ENCODE peak calls at places on chromosomes 2 and 18, in four cellular contexts. S is GM12878, V is HepG2, K is K562. N is an unnamed sample.

GRCh38 chr18:58337688-58338087 is 291.2 kb downstream of the ALPK2 start:
- DNase-seq in S (no peak), V (no peak), K (no peak), N (no peak)

GRCh38 chr18:49399003-49399402 is 61.4 kb downstream of the DYM start:
- DNase-seq in S (no peak), V (no peak), K (no peak), N (no peak)

GRCh38 chr2:107553534-107553933 is 273.2 kb upstream of the RGPD4 start:
- DNase-seq in S (no peak), V (peak; percentile 3), K (no peak), N (no peak)

GRCh38 chr2:61117534-61117933 is 44.5 kb upstream of the C2orf74 start:
- DNase-seq in S (peak; percentile 34), V (no peak), K (no peak), N (no peak)

GRCh38 chr2:191637182-191638078 is 40.5 kb upstream of the NABP1 start:
- DNase-seq in S (no peak), V (peak; percentile 95), K (peak; percentile 72), N (no peak)

GRCh38 chr2:187174582-187174981 is 273.5 kb downstream of the CALCRL start:
- DNase-seq in S (no peak), V (peak; percentile 17), K (peak; percentile 41), N (peak; percentile 20)

GRCh38 chr18:58793361-58793760 is 71.3 kb upstream of the ZNF532 start:
- DNase-seq in S (no peak), V (no peak), K (no peak), N (no peak)

GRCh38 chr18:78762753-78763152 is 216.9 kb upstream of the SALL3 start:
- DNase-seq in S (no peak), V (no peak), K (no peak), N (no peak)

DNA sequence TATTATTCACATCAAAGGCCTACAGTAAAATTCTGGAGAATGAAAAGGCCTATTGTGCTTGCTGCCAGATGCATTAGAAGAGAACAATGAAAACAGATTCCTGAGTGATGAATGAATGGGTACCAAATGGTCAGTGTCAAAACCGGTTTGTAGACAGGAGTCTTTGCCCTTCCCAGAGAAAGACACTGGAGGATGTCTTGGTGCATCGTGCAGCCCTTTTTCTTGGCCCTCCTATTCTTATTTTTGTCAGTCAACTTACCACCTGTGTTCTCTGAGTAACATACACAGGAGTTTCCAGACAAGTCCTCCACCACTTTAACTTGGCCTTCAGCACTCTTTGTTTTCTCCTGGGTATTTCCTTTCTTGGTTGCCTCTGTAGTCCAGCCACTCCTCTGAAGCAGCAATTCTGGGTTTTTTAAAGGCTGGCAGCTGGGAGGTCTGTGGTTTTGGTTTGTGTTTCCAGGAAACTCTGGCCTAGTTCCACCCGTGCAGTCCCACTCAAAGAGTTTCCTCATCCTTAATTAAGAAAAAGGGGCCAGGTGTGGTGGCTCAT is 29.4 kb downstream of the PSTPIP2 start:
- DNase-seq in S (no peak), V (no peak), K (no peak), N (no peak)
- TF ChIP-seq TARDBP in S (no peak), V (no peak), K (no peak), N (no peak)

GRCh38 chr18:77082316-77082715 is 50.3 kb downstream of the MBP start:
- DNase-seq in S (no peak), V (no peak), K (no peak), N (no peak)

GRCh38 chr18:77078671-77079070 is 53.9 kb downstream of the MBP start:
- DNase-seq in S (no peak), V (no peak), K (no peak), N (no peak)

GRCh38 chr18:77079088-77079487 is 53.5 kb downstream of the MBP start:
- DNase-seq in S (no peak), V (no peak), K (no peak), N (no peak)

GRCh38 chr18:77080283-77080682 is 52.3 kb downstream of the MBP start:
- DNase-seq in S (peak; percentile 62), V (no peak), K (no peak), N (no peak)

DNA sequence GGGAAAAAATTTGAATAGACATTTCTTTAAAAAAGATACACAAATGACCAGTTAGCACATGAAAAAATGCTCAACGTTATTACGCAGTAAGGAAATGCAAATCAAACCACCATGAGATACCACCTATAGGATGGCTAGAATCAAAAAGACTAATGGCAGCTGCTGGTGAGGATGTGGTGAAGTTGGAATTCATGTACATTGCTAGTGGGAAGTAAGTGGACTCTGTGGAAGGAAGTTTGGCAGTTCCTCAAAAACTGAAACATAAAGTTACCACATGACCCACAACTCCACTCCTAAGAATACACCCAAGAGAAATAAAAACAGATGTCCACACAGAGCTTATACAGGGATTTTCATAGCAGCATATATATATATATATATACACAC is 51.2 kb downstream of the MBP start:
- DNase-seq in S (no peak), V (no peak), K (no peak), N (no peak)
- TF ChIP-seq TARDBP in S (no peak), V (no peak), K (no peak), N (no peak)

GRCh38 chr2:180222642-180223041 is 215.5 kb upstream of the CWC22 start:
- DNase-seq in S (no peak), V (no peak), K (no peak), N (no peak)
- TF ChIP-seq TARDBP in S (no peak), V (no peak), K (no peak), N (no peak)

GRCh38 chr2:126714191-126714965 is 58.4 kb downstream of the GYPC start:
- DNase-seq in S (no peak), V (no peak), K (no peak), N (no peak)

GRCh38 chr2:126719191-126720030 is 63.5 kb downstream of the GYPC start:
- DNase-seq in S (no peak), V (no peak), K (no peak), N (no peak)

GRCh38 chr2:126715111-126715510 is 59.2 kb downstream of the GYPC start:
- DNase-seq in S (no peak), V (no peak), K (no peak), N (no peak)

GRCh38 chr2:126717928-126718327 is 62.0 kb downstream of the GYPC start:
- DNase-seq in S (no peak), V (no peak), K (no peak), N (no peak)

GRCh38 chr2:126715576-126716406 is 59.8 kb downstream of the GYPC start:
- DNase-seq in S (no peak), V (no peak), K (no peak), N (no peak)
- TF ChIP-seq TARDBP in S (no peak), V (no peak), K (no peak), N (no peak)

GRCh38 chr2:128774320-128775063 is 455.8 kb upstream of the HS6ST1 start:
- DNase-seq in S (no peak), V (no peak), K (no peak), N (no peak)
- TF ChIP-seq TARDBP in S (no peak), V (no peak), K (no peak), N (no peak)

GRCh38 chr2:144943293-144943941 is 423.5 kb upstream of the ZEB2 start:
- DNase-seq in S (no peak), V (no peak), K (no peak), N (no peak)
- TF ChIP-seq TARDBP in S (no peak), V (no peak), K (no peak), N (no peak)

GRCh38 chr2:218069606-218070300 is 700 bp downstream of the RUFY4 start:
- DNase-seq in S (no peak), V (no peak), K (no peak), N (no peak)
- TF ChIP-seq TARDBP in S (no peak), V (no peak), K (no peak), N (no peak)

DNA sequence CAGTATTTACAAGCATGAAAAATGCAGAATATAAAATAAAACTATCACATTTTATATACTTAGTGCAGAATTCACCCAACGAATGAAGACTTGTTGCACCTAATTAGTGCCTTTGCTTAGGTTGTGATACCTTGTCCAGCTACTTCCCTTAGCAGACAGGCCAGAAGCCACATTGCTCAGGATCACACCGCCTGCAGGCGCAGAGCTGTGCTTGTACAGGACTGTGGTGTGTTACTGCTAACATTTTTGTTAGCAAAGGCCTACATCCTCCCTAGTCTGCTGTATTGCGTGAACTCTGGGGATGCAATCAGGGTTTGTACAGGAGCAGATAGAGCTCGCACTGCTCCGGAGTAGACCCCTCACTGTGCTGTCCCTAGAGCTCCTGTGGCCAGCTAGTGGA is 336.9 kb downstream of the CBLN2 start:
- DNase-seq in S (no peak), V (no peak), K (no peak), N (no peak)
- TF ChIP-seq TARDBP in S (no peak), V (no peak), K (no peak), N (no peak)

GRCh38 chr2:8639122-8639635 is 42.7 kb upstream of the ID2 start:
- DNase-seq in S (no peak), V (no peak), K (no peak), N (no peak)

GRCh38 chr2:8638327-8638726 is 43.5 kb upstream of the ID2 start:
- DNase-seq in S (no peak), V (no peak), K (no peak), N (no peak)

GRCh38 chr2:8634466-8635172 is 47.2 kb upstream of the ID2 start:
- DNase-seq in S (no peak), V (no peak), K (no peak), N (no peak)

GRCh38 chr2:8636041-8636491 is 45.8 kb upstream of the ID2 start:
- DNase-seq in S (no peak), V (no peak), K (no peak), N (no peak)

DNA sequence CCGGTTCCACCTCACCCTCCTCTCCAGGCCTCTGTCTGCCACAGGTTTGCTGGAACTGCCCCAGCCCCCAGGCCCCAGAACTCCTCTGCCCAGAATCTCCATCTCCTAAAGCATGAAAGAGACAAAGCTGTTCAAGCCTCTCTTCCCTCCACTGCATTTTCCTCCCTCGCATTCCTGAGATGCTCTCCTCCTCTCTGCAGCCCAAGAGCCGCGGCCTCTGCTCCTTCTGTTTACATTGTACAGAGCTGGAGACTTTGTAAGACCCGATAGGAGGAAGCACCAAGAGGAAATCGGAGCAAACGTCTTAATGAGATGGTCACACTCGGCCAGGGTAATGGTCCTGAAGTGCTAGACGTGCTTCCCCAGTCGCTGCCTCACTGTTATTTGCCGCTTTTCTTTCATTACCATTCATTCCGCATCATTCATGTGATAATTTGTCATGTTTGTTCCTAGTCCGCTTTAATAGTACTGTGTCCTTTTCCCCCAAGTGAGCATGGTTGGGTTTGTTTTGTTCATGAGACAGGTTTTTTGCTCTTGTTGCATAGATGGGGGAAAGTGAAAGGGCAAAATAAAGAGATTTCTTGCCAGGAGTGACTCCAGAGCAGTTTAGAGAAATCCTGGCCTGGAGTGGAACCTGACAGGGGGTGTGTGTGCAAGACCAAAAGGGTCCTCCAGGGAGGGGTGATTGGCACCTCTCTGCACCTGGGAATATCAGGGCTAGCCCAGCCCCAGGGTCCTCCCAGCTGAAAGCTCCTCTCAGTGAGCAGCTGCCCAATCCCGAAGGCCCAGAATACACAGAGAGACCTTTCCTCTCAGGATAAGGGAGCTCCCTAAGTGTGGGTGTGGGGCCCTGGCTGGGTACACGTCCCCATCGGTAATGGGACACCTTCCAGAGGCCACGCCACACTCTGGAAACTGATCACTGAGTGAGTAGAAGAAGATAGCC is 44.9 kb upstream of the ID2 start:
- DNase-seq in S (no peak), V (no peak), K (no peak), N (no peak)
- TF ChIP-seq TARDBP in S (no peak), V (no peak), K (no peak), N (no peak)

GRCh38 chr2:157809212-157809611 is 66.9 kb downstream of the ACVR1 start:
- DNase-seq in S (no peak), V (no peak), K (no peak), N (no peak)
- TF ChIP-seq TARDBP in S (no peak), V (no peak), K (no peak), N (no peak)